ENCODE peak calls at places on chromosome 20, in six cellular contexts. P is mesenchymal stem cell, U is IMR-90, M is H9, X is H1, C is trophoblast cell. R is an unnamed sample.
A peak's percentile ranks its signal among the peaks of the same experiment; 100 is the strongest.

GRCh38 chr20:8309638-8310037 is 177.6 kb downstream of the PLCB1 start:
- DNase-seq in P (no peak), U (peak; percentile 15), M (peak; percentile 32), X (no peak), C (no peak), R (peak; percentile 72)

GRCh38 chr20:46990017-46990810 is 95.6 kb downstream of the EYA2 start:
- DNase-seq in P (no peak), U (no peak), M (no peak), X (no peak), C (no peak), R (peak; percentile 43)

GRCh38 chr20:50689864-50690263 is 1.5 kb downstream of the RIPOR3 start:
- DNase-seq in P (no peak), U (no peak), M (no peak), X (no peak), C (no peak), R (no peak)

GRCh38 chr20:10671850-10672578 is 1.8 kb downstream of the JAG1 start:
- DNase-seq in P (peak; percentile 52), U (peak; percentile 46), M (peak; percentile 56), X (no peak), C (no peak), R (no peak)

GRCh38 chr20:38046572-38046971 is 13.0 kb downstream of the RPRD1B start:
- DNase-seq in P (no peak), U (no peak), M (peak; percentile 33), X (no peak), C (no peak), R (no peak)

GRCh38 chr20:17969884-17970409 is 1.1 kb downstream of the MGME1 start:
- DNase-seq in P (no peak), U (peak; percentile 70), M (no peak), X (no peak), C (no peak), R (no peak)

GRCh38 chr20:52242237-52243230 is 51.0 kb upstream of the ZFP64 start:
- DNase-seq in P (peak; percentile 34), U (peak; percentile 11), M (no peak), X (no peak), C (no peak), R (no peak)

GRCh38 chr20:11118802-11119380 is 445.1 kb upstream of the JAG1 start:
- DNase-seq in P (no peak), U (peak; percentile 68), M (no peak), X (no peak), C (no peak), R (no peak)

GRCh38 chr20:57167971-57168693 is 98.3 kb downstream of the BMP7 start:
- DNase-seq in P (peak; percentile 43), U (no peak), M (no peak), X (no peak), C (peak; percentile 30), R (no peak)

GRCh38 chr20:5973172-5973571 is 22.7 kb downstream of the MCM8 start:
- DNase-seq in P (no peak), U (peak; percentile 68), M (no peak), X (no peak), C (no peak), R (no peak)

GRCh38 chr20:51767018-51767866 is 948 bp downstream of the ATP9A start:
- DNase-seq in P (peak; percentile 74), U (no peak), M (peak; percentile 95), X (peak; percentile 67), C (peak; percentile 96), R (peak; percentile 39)

GRCh38 chr20:17990278-17990972 is 21.6 kb downstream of the MGME1 start:
- DNase-seq in P (peak; percentile 72), U (peak; percentile 58), M (no peak), X (no peak), C (peak; percentile 91), R (no peak)

GRCh38 chr20:42179768-42180167 is 561.6 kb upstream of the CHD6 start:
- DNase-seq in P (no peak), U (no peak), M (peak; percentile 36), X (no peak), C (no peak), R (peak; percentile 36)

GRCh38 chr20:37347891-37348642 is 2.1 kb downstream of the SRC start:
- DNase-seq in P (no peak), U (no peak), M (no peak), X (no peak), C (no peak), R (no peak)

GRCh38 chr20:20367681-20368413 is at the start of gene INSM1:
- DNase-seq in P (no peak), U (no peak), M (peak; percentile 80), X (no peak), C (no peak), R (peak; percentile 73)

GRCh38 chr20:11015440-11015839 is 341.6 kb upstream of the JAG1 start:
- DNase-seq in P (no peak), U (no peak), M (no peak), X (no peak), C (no peak), R (no peak)

GRCh38 chr20:38979842-38980241 is 17.7 kb downstream of the DHX35 start:
- DNase-seq in P (no peak), U (no peak), M (no peak), X (no peak), C (no peak), R (no peak)

GRCh38 chr20:986733-987355 is 15.3 kb downstream of the RSPO4 start:
- DNase-seq in P (no peak), U (no peak), M (no peak), X (no peak), C (no peak), R (no peak)

GRCh38 chr20:14720251-14720650 is 382.8 kb upstream of the FLRT3 start:
- DNase-seq in P (no peak), U (no peak), M (no peak), X (no peak), C (no peak), R (no peak)

GRCh38 chr20:57316795-57317201 is 12.8 kb upstream of the SPO11 start:
- DNase-seq in P (no peak), U (no peak), M (no peak), X (no peak), C (no peak), R (no peak)

GRCh38 chr20:1037039-1037438 is 34.9 kb upstream of the RSPO4 start:
- DNase-seq in P (no peak), U (no peak), M (no peak), X (no peak), C (no peak), R (no peak)

GRCh38 chr20:4064118-4064962 is 49.0 kb upstream of the RNF24 start:
- DNase-seq in P (peak; percentile 94), U (peak; percentile 93), M (peak; percentile 73), X (no peak), C (no peak), R (no peak)

GRCh38 chr20:59571151-59571550 is 33.2 kb upstream of the PHACTR3 start:
- DNase-seq in P (no peak), U (no peak), M (no peak), X (no peak), C (no peak), R (no peak)
- H3K14ac ChIP-seq in P (no peak overlapping the region), U (no peak overlapping the region), M (no peak overlapping the region), X (no peak overlapping the region), C (no peak overlapping the region), R (peak overlapping the region; percentile 56)

GRCh38 chr20:58651548-58651822 is 402 bp downstream of the STX16 start:
- DNase-seq in P (no peak), U (peak; percentile 8), M (no peak), X (no peak), C (no peak), R (peak; percentile 57)
- H3K14ac ChIP-seq in P (no peak overlapping the region), U (peak overlapping the region; percentile 82), M (peak overlapping the region; percentile 47), X (no peak overlapping the region), C (peak overlapping the region; percentile 84), R (no peak overlapping the region)

DNA sequence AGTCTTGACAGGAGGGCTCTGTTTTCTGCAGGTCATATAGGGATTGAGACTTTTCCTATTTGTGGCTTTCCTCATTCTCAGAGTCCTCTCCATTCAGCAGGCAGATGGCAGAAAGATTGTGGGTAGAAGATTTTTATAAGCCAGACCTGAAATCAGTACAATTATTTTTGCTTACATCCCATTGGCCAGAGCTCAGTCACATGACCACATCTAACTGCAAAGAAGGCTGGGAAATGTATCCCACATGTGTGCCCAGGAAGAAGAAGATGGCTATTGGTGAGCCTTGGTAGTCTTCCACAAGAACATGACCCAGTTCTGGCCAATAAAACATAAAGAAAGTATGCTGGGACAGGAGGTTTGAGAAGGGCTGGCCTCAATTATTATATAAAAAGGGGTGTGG is 21.5 kb upstream of the CCN5 start:
- DNase-seq in P (no peak), U (no peak), M (no peak), X (no peak), C (no peak), R (no peak)
- H3K14ac ChIP-seq in P (no peak overlapping the region), U (peak overlapping the region; percentile 54), M (no peak overlapping the region), X (no peak overlapping the region), C (no peak overlapping the region), R (no peak overlapping the region)

DNA sequence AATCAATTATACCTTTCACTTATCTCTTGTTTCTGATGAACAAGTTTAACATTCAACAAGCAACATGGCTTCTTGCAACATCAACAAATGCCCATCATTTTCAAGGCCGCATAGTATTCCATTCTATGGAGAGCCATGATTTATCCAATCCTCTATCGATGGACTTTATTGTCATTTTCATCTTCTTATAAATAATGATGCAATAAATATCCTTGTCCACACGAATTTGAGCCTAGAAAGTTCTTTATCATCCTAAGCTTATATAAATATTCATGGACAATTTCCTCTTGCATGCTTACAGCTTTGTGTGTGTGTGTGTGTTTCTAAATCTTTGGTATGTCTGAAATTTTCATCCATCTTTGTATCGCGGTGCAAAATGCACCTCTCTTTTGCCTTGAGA is 29.1 kb downstream of the TOX2 start:
- DNase-seq in P (no peak), U (no peak), M (no peak), X (no peak), C (no peak), R (no peak)
- H3K14ac ChIP-seq in P (no peak overlapping the region), U (peak overlapping the region; percentile 77), M (no peak overlapping the region), X (no peak overlapping the region), C (no peak overlapping the region), R (no peak overlapping the region)

GRCh38 chr20:35207950-35208611 is 18.4 kb upstream of the MMP24 start:
- DNase-seq in P (peak; percentile 81), U (peak; percentile 78), M (peak; percentile 71), X (no peak), C (peak; percentile 70), R (peak; percentile 69)
- H3K14ac ChIP-seq in P (no peak overlapping the region), U (no peak overlapping the region), M (no peak overlapping the region), X (no peak overlapping the region), C (no peak overlapping the region), R (no peak overlapping the region)

GRCh38 chr20:62416651-62417637 is 9.9 kb upstream of the CABLES2 start:
- DNase-seq in P (no peak), U (no peak), M (no peak), X (no peak), C (no peak), R (no peak)
- H3K14ac ChIP-seq in P (no peak overlapping the region), U (no peak overlapping the region), M (no peak overlapping the region), X (no peak overlapping the region), C (no peak overlapping the region), R (peak overlapping the region; percentile 56)

DNA sequence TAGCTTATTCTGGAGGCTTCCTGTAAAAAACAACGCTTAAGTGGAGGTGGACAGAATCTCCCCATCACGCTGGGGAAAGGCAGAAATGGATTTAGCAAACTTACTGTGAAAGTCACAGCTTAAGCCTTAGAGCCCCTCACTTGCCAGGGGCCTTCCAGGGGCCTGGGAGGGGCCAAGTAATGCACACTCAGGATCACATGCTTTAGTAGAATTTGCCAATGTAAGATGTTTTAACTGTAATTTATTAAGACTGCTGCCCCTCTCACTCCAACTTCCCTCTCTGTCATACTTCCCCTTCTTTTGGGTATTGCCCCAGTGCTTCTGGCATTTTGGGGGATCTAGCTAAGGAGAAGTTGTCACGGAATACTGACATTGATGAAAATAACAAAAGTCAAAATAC is 12.6 kb upstream of the ADA start:
- DNase-seq in P (no peak), U (no peak), M (no peak), X (no peak), C (peak; percentile 29), R (no peak)
- H3K14ac ChIP-seq in P (no peak overlapping the region), U (no peak overlapping the region), M (no peak overlapping the region), X (no peak overlapping the region), C (no peak overlapping the region), R (no peak overlapping the region)